ENCODE peak calls at places on chromosome 4, in seven cellular contexts. B is hepatocyte, X is caudate nucleus, N is body of pancreas, G is GM23248, O is tibial artery, L is pancreas. W is an unnamed sample.

GRCh38 chr4:112857461-112857860 is 192.0 kb upstream of the ANK2 start:
- DNase-seq in B (peak; percentile 61), X (no peak), N (no peak), G (peak; percentile 94), O (no peak), L (no peak), W (no peak)

GRCh38 chr4:99021386-99021785 is 25.9 kb downstream of the METAP1 start:
- DNase-seq in B (no peak), X (no peak), N (no peak), G (no peak), O (no peak), L (no peak), W (no peak)

GRCh38 chr4:155473420-155474095 is 96.8 kb upstream of the MAP9 start:
- DNase-seq in B (no peak), X (no peak), N (no peak), G (no peak), O (no peak), L (no peak), W (no peak)

GRCh38 chr4:1723131-1723801 is 1.9 kb downstream of the TACC3 start:
- DNase-seq in B (no peak), X (no peak), N (no peak), G (no peak), O (no peak), L (no peak), W (no peak)

GRCh38 chr4:42359686-42360085 is 37.6 kb upstream of the SHISA3 start:
- DNase-seq in B (no peak), X (no peak), N (no peak), G (peak; percentile 17), O (no peak), L (no peak), W (no peak)

GRCh38 chr4:156475322-156475721 is 496.3 kb downstream of the PDGFC start:
- DNase-seq in B (peak; percentile 40), X (no peak), N (no peak), G (peak; percentile 78), O (no peak), L (no peak), W (no peak)

GRCh38 chr4:2570551-2571222 is 34.2 kb downstream of the FAM193A start:
- DNase-seq in B (no peak), X (no peak), N (no peak), G (no peak), O (peak; percentile 42), L (no peak), W (no peak)

GRCh38 chr4:30632751-30633150 is 87.4 kb upstream of the PCDH7 start:
- DNase-seq in B (no peak), X (no peak), N (no peak), G (no peak), O (no peak), L (no peak), W (no peak)

GRCh38 chr4:113784497-113785254 is 23.1 kb upstream of the CAMK2D start:
- DNase-seq in B (peak; percentile 10), X (no peak), N (no peak), G (peak; percentile 96), O (no peak), L (no peak), W (no peak)

GRCh38 chr4:77007358-77008230 is 58.0 kb downstream of the SEPTIN11 start:
- DNase-seq in B (no peak), X (peak; percentile 13), N (no peak), G (peak; percentile 80), O (no peak), L (no peak), W (no peak)

GRCh38 chr4:533318-534100 is 34.5 kb downstream of the PIGG start:
- DNase-seq in B (no peak), X (no peak), N (no peak), G (no peak), O (no peak), L (no peak), W (no peak)

GRCh38 chr4:58825278-58825677 is 1715.1 kb upstream of the IGFBP7 start:
- DNase-seq in B (no peak), X (no peak), N (no peak), G (no peak), O (no peak), L (no peak), W (no peak)

GRCh38 chr4:86845593-86845992 is 3.6 kb downstream of the SLC10A6 start:
- DNase-seq in B (no peak), X (no peak), N (no peak), G (no peak), O (no peak), L (no peak), W (no peak)

GRCh38 chr4:152094851-152095700 is 334.3 kb upstream of the GATB start:
- DNase-seq in B (no peak), X (no peak), N (no peak), G (peak; percentile 78), O (no peak), L (no peak), W (no peak)

GRCh38 chr4:163810757-163811156 is 316.3 kb downstream of the TMA16 start:
- DNase-seq in B (no peak), X (no peak), N (no peak), G (no peak), O (no peak), L (no peak), W (no peak)

GRCh38 chr4:157792716-157793115 is 380.1 kb downstream of the GASK1B start:
- DNase-seq in B (no peak), X (no peak), N (no peak), G (no peak), O (no peak), L (no peak), W (no peak)

GRCh38 chr4:48813984-48814383 is 16.9 kb upstream of the OCIAD1 start:
- DNase-seq in B (no peak), X (no peak), N (no peak), G (no peak), O (no peak), L (no peak), W (no peak)

GRCh38 chr4:85677286-85677685 is 202.3 kb downstream of the ARHGAP24 start:
- DNase-seq in B (no peak), X (no peak), N (no peak), G (peak; percentile 13), O (no peak), L (no peak), W (no peak)

GRCh38 chr4:85682391-85682790 is 207.4 kb downstream of the ARHGAP24 start:
- DNase-seq in B (no peak), X (no peak), N (no peak), G (no peak), O (no peak), L (no peak), W (no peak)

GRCh38 chr4:85684676-85685075 is 209.7 kb downstream of the ARHGAP24 start:
- DNase-seq in B (no peak), X (no peak), N (no peak), G (no peak), O (no peak), L (no peak), W (no peak)

GRCh38 chr4:85686398-85686797 is 211.4 kb downstream of the ARHGAP24 start:
- DNase-seq in B (no peak), X (no peak), N (no peak), G (no peak), O (no peak), L (no peak), W (no peak)

GRCh38 chr4:85681194-85681803 is 206.3 kb downstream of the ARHGAP24 start:
- DNase-seq in B (no peak), X (peak; percentile 9), N (peak; percentile 16), G (peak; percentile 92), O (peak; percentile 68), L (peak; percentile 51), W (peak; percentile 72)
- H3K27ac ChIP-seq in B (no peak overlapping the region), X (peak overlapping the region; percentile 80), N (no peak overlapping the region), G (peak overlapping the region; percentile 76), O (no peak overlapping the region), L (no peak overlapping the region), W (no peak overlapping the region)

DNA sequence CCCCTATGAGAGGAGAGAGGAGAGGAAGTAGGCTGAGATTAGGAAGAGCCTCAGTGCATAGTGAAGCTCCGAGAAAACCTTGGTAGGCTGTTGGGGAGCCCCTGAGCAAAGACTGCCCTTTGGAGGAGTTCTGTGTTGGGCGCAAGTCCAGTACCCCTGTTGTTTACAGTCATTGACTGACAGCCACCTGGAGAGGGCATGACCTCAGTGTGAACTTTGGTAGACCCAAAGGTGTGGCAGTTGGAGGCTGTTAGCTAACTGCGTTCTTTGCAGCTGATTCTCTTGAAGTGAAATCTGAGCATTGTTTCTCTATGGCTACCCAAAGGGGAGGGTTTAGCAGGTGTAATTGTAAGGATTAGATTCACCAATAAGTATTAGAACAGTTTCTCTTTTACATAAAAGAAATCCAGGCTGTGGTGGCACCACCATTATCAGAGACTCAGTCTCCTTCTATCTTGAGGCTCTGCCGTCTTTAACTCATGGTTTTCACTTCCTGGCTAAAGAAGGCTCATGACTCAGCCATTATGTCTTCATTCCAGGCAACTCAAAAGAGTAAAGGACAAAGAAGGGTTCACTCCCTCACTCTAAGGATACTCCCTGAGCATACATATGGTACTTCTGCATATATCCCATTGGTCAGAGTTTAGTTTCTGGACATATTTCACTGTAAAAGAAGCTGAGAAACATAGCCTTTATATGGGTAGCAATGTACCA is 33.5 kb downstream of the ANXA3 start:
- DNase-seq in B (no peak), X (no peak), N (no peak), G (peak; percentile 44), O (no peak), L (no peak), W (no peak)
- H3K27ac ChIP-seq in B (peak overlapping the region; percentile 67), X (no peak overlapping the region), N (no peak overlapping the region), G (peak overlapping the region; percentile 25), O (no peak overlapping the region), L (no peak overlapping the region), W (no peak overlapping the region)

DNA sequence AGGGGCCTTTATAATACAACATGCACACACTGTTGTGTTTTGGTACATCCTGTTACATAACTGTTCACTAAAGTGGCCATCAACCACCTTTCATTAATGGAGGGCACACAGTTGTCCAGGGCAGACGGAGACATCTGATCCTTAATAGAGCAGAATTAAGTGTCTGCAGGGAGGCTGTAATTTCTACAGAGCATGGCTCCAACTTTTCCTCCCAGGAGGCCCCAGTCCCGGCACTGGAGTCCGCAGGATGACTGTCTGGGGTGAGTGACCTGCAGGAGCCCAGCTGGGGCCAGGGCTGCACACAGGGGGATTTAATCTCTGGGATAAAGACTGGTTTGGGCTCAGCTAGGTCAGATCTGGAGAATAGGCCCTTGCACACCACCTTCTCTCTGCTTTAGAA is 233.4 kb downstream of the MAML3 start:
- DNase-seq in B (no peak), X (no peak), N (no peak), G (no peak), O (no peak), L (no peak), W (no peak)
- H3K27ac ChIP-seq in B (no peak overlapping the region), X (no peak overlapping the region), N (peak overlapping the region; percentile 4), G (no peak overlapping the region), O (peak overlapping the region; percentile 66), L (peak overlapping the region; percentile 67), W (peak overlapping the region; percentile 36)

GRCh38 chr4:102344520-102344954 is 745 bp downstream of the SLC39A8 start:
- DNase-seq in B (peak; percentile 76), X (no peak), N (no peak), G (peak; percentile 75), O (peak; percentile 75), L (peak; percentile 75), W (peak; percentile 90)

GRCh38 chr4:102345795-102346100 is 466 bp upstream of the SLC39A8 start:
- DNase-seq in B (no peak), X (no peak), N (no peak), G (peak; percentile 12), O (no peak), L (no peak), W (no peak)

GRCh38 chr4:102343964-102344519 is 1.2 kb downstream of the SLC39A8 start:
- DNase-seq in B (peak; percentile 76), X (no peak), N (peak; percentile 79), G (no peak), O (no peak), L (peak; percentile 28), W (no peak)

GRCh38 chr4:102342404-102343074 is 2.7 kb downstream of the SLC39A8 start:
- DNase-seq in B (no peak), X (no peak), N (no peak), G (no peak), O (no peak), L (peak; percentile 17), W (no peak)

GRCh38 chr4:102344955-102345794 is at the start of gene SLC39A8:
- DNase-seq in B (peak; percentile 93), X (peak; percentile 41), N (peak; percentile 86), G (peak; percentile 91), O (peak; percentile 91), L (peak; percentile 89), W (peak; percentile 95)
- H3K27ac ChIP-seq in B (peak within 1 kb of the TSS; percentile 77), X (peak within 1 kb of the TSS; percentile 4), N (peak within 1 kb of the TSS; percentile 57), G (no peak within 1 kb of the TSS), O (peak within 1 kb of the TSS; percentile 68), L (peak within 1 kb of the TSS; percentile 87), W (no peak within 1 kb of the TSS)

W was measured in aorta.